ENCODE peak calls at places on chromosome 3, in five cellular contexts. C is tibial artery, M is lower leg skin, I is fibroblast of mammary gland, S is IMR-90. G is an unnamed sample.

GRCh38 chr3:108973019-108973418 is 19.3 kb upstream of the GUCA1C start:
- DNase-seq in C (no peak), M (no peak), S (no peak), I (no peak), G (no peak)

GRCh38 chr3:37115451-37115850 is 58.9 kb downstream of the LRRFIP2 start:
- DNase-seq in C (no peak), M (no peak), I (peak; percentile 71), S (peak; percentile 48), G (peak; percentile 52)

GRCh38 chr3:81245043-81245442 is 516.4 kb downstream of the GBE1 start:
- DNase-seq in C (no peak), S (no peak), M (no peak), I (peak; percentile 16), G (no peak)

GRCh38 chr3:154121236-154122095 is at the start of gene ARHGEF26:
- DNase-seq in S (peak; percentile 56), I (peak; percentile 61), C (peak; percentile 83), M (peak; percentile 88), G (peak; percentile 53)

GRCh38 chr3:197714251-197714650 is 22.5 kb downstream of the RUBCN start:
- DNase-seq in S (no peak), C (no peak), M (no peak), I (no peak), G (no peak)

GRCh38 chr3:7667774-7668173 is 806.9 kb downstream of the GRM7 start:
- DNase-seq in M (no peak), S (no peak), C (no peak), I (no peak), G (no peak)

GRCh38 chr3:13379191-13379830 is 40.8 kb downstream of the NUP210 start:
- DNase-seq in C (peak; percentile 29), I (peak; percentile 64), M (no peak), S (peak; percentile 84), G (peak; percentile 71)

GRCh38 chr3:61967019-61967418 is 405.6 kb downstream of the PTPRG start:
- DNase-seq in M (no peak), I (no peak), S (no peak), C (no peak), G (no peak)

GRCh38 chr3:39592729-39593128 is 125.2 kb downstream of the MOBP start:
- DNase-seq in M (no peak), I (no peak), S (no peak), C (no peak), G (no peak)

GRCh38 chr3:50212971-50213370 is 7.9 kb downstream of the SLC38A3 start:
- DNase-seq in M (no peak), C (no peak), S (no peak), I (no peak), G (no peak)

GRCh38 chr3:194588741-194589140 is 44.5 kb downstream of the TMEM44 start:
- DNase-seq in I (peak; percentile 25), M (no peak), C (no peak), S (peak; percentile 59), G (no peak)

GRCh38 chr3:169836058-169836941 is 23.6 kb upstream of the LRRC34 start:
- DNase-seq in M (no peak), C (no peak), I (no peak), S (peak; percentile 50), G (peak; percentile 27)

GRCh38 chr3:17905996-17906395 is 163.6 kb upstream of the TBC1D5 start:
- DNase-seq in I (no peak), M (no peak), C (no peak), S (no peak), G (no peak)

GRCh38 chr3:129046037-129046731 is 14.4 kb upstream of the GP9 start:
- DNase-seq in S (no peak), I (no peak), C (no peak), M (no peak), G (no peak)

GRCh38 chr3:42906905-42907183 is 902 bp downstream of the ZNF662 start:
- DNase-seq in S (no peak), M (no peak), I (no peak), C (no peak), G (peak; percentile 22)

GRCh38 chr3:42908675-42909074 is 2.7 kb downstream of the ZNF662 start:
- DNase-seq in S (no peak), C (no peak), M (no peak), I (no peak), G (no peak)

GRCh38 chr3:42906085-42906904 is at the start of gene ZNF662:
- DNase-seq in S (no peak), M (no peak), C (peak; percentile 42), I (peak; percentile 26), G (peak; percentile 49)

GRCh38 chr3:42904076-42904475 is 1.9 kb upstream of the ZNF662 start:
- DNase-seq in C (no peak), M (no peak), S (no peak), I (no peak), G (no peak)

GRCh38 chr3:42905740-42906084 is 230 bp upstream of the ZNF662 start:
- DNase-seq in M (no peak), S (no peak), C (no peak), I (no peak), G (no peak)
- H3K4me3 ChIP-seq in M (peak overlapping the region; percentile 59), S (peak overlapping the region; percentile 34), C (peak overlapping the region; percentile 84), I (peak overlapping the region; percentile 40), G (peak overlapping the region; percentile 64)

GRCh38 chr3:156472150-156472549 is 82.8 kb downstream of the SSR3 start:
- DNase-seq in C (no peak), M (no peak), I (no peak), S (no peak), G (no peak)

GRCh38 chr3:156471431-156471830 is 83.5 kb downstream of the SSR3 start:
- DNase-seq in C (no peak), S (no peak), I (no peak), M (no peak), G (no peak)

GRCh38 chr3:156473341-156473740 is 81.6 kb downstream of the SSR3 start:
- DNase-seq in C (no peak), M (no peak), I (no peak), S (no peak), G (no peak)

GRCh38 chr3:156477306-156477705 is 77.6 kb downstream of the SSR3 start:
- DNase-seq in M (no peak), C (no peak), I (peak; percentile 68), S (peak; percentile 61), G (peak; percentile 81)

GRCh38 chr3:156474560-156475389 is 80.1 kb downstream of the SSR3 start:
- DNase-seq in M (no peak), C (no peak), I (no peak), S (no peak), G (peak; percentile 13)
- TF ChIP-seq CTCF in M (no peak), C (no peak), I (peak; percentile 46), S (peak; percentile 31), G (peak; percentile 45)

DNA sequence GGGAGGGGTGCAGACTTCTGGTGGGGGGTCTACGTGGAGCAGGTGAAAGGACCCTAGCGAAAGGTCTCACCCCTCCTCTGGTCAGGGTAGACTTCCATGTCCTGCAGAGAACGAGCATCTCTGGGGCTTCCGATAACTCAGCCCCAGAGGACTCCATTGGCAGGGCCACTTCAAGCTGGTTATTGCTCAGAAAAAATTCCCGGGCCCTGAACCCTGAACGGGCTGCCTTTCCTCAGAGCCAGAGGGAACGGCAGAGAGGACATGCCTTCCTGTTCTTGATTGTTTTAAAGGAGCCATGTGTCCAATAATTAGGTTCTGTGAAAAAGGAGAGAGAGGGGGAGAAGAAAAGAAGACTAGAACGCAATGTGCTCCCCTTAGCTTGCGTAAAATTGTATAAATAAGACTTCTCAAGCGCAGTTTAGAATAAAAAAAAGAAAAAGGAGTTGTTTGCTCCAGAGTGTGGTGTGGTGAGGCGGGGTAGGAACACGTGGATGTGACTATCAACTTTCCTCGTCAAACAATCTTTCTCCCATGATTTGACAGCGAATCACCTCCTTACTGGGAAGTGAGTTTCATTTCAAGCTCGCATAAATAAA is 193.4 kb upstream of the UBE2E1 start:
- DNase-seq in M (no peak), I (peak; percentile 68), S (peak; percentile 89), C (no peak), G (peak; percentile 41)
- H3K4me3 ChIP-seq in M (no peak overlapping the region), I (no peak overlapping the region), S (no peak overlapping the region), C (peak overlapping the region; percentile 45), G (no peak overlapping the region)

DNA sequence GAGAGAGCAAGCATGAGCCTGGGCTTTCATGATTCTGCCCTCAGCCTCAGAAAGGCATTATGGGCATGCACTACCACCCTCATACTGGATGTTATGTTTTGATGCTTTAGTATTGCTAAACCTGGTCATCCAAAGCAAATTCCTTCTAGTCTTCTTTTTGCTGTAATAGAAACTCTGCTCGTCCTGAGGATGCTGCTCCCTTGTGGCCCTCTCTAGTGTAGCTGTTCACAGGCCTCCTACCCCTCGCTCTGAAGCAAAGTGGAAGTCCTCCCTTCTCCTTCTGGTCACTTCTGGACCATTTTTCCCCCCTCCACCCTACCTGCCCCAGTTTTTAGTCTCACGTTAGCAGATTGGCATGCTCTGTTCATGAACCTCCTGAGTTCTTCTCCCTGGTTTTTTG is 22.9 kb upstream of the CCNL1 start:
- DNase-seq in I (no peak), M (no peak), C (no peak), S (peak; percentile 17), G (no peak)
- TF ChIP-seq CTCF in I (no peak), M (no peak), C (no peak), S (peak; percentile 14), G (no peak)

GRCh38 chr3:149377408-149378111 is at the start of gene TM4SF1:
- DNase-seq in S (peak; percentile 97), M (no peak), I (peak; percentile 95), C (peak; percentile 69), G (peak; percentile 74)
- H3K4me3 ChIP-seq in S (peak within 1 kb of the TSS; percentile 54), M (peak within 1 kb of the TSS; percentile 1), I (peak within 1 kb of the TSS; percentile 57), C (peak within 1 kb of the TSS; percentile 59), G (peak within 1 kb of the TSS; percentile 37)

DNA sequence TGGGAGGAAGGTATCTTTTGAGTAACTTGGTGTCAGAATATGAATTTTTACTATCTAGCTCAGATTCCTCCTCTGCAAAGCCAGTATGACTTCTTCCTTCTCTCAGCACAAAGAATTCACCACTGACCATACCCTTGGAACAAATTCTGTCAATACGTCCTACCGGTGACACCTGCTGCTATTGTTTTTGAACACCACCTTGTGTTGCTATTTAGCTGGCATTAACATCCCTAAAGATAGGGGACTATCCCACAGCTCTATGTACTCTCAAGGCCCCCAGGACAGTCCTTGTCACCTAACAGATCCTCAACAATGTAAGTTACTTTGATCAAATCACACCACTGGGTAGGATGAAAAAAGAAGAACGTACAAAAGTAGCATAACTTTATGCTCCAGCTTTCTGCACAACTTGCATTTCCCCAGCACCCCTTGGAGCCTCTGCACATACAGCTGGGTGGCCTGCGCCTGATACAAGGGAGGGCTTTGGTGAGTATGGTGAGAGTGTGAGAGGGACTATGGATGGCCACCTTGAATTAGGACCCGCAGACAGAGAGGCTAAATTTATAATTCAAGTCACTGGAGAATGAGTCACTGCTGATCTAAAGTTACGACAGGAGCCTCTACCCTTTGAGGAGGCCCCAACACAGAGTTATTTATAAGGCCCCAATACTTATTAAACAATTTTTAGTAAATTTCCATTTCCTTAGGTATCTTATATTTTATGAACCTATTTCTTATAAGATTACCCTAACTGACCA is 2.3 kb upstream of the COLQ start:
- DNase-seq in S (peak; percentile 26), M (no peak), I (no peak), C (no peak), G (no peak)
- TF ChIP-seq CTCF in S (no peak), M (no peak), I (no peak), C (no peak), G (no peak)

GRCh38 chr3:123802007-123802630 is 82.0 kb downstream of the MYLK start:
- DNase-seq in I (no peak), C (no peak), S (no peak), M (no peak), G (no peak)

GRCh38 chr3:123801474-123801873 is 82.7 kb downstream of the MYLK start:
- DNase-seq in I (no peak), C (no peak), S (no peak), M (no peak), G (no peak)

GRCh38 chr3:123799544-123800351 is 84.4 kb downstream of the MYLK start:
- DNase-seq in M (peak; percentile 16), S (peak; percentile 56), I (peak; percentile 62), C (no peak), G (peak; percentile 68)

GRCh38 chr3:123798540-123798939 is 85.6 kb downstream of the MYLK start:
- DNase-seq in M (no peak), S (no peak), C (no peak), I (no peak), G (no peak)

GRCh38 chr3:123800352-123800682 is 83.8 kb downstream of the MYLK start:
- DNase-seq in M (no peak), S (no peak), C (no peak), I (peak; percentile 49), G (peak; percentile 61)
- H3K4me3 ChIP-seq in M (no peak overlapping the region), S (no peak overlapping the region), C (no peak overlapping the region), I (no peak overlapping the region), G (peak overlapping the region; percentile 57)